ENCODE peak calls at places on chromosomes 7 and 10, in seven cellular contexts. D, B, P, I, U, M and L are unnamed samples. For H3K4me1, the result is how much of the 10 kb centered on the place peaks cover.

GRCh38 chr10:86651021-86651471 is 3.3 kb upstream of the OPN4 start:
- DNase-seq in I (no peak), B (no peak), U (peak), D (no peak), P (peak), M (peak), L (no peak)

GRCh38 chr7:43674559-43675436 is 54.5 kb downstream of the COA1 start:
- DNase-seq in M (no peak), D (peak), B (peak), U (no peak), P (no peak), I (no peak), L (no peak)

GRCh38 chr10:3782099-3782455 is 2.9 kb downstream of the KLF6 start:
- DNase-seq in D (no peak), I (peak), M (no peak), P (no peak), U (no peak), B (no peak), L (no peak)

GRCh38 chr10:72069751-72070501 is 18.4 kb downstream of the SPOCK2 start:
- DNase-seq in I (no peak), B (no peak), U (no peak), D (no peak), P (no peak), M (peak), L (peak)

GRCh38 chr10:78194539-78195402 is 161.1 kb downstream of the RPS24 start:
- DNase-seq in M (no peak), I (no peak), D (no peak), B (no peak), U (no peak), P (no peak), L (peak)

GRCh38 chr7:122528879-122529481 is 169.9 kb downstream of the RNF133 start:
- DNase-seq in U (no peak), P (no peak), B (peak), M (no peak), D (peak), I (no peak), L (peak)

GRCh38 chr7:66696774-66697191 is 43.8 kb upstream of the RABGEF1 start:
- DNase-seq in M (no peak), P (peak), B (no peak), D (no peak), U (no peak), I (no peak), L (peak)

GRCh38 chr10:68812420-68812819 is 14.9 kb upstream of the STOX1 start:
- DNase-seq in D (no peak), B (no peak), I (no peak), U (no peak), P (no peak), M (no peak), L (no peak)

GRCh38 chr7:132557489-132558044 is 18.7 kb downstream of the PLXNA4 start:
- DNase-seq in B (peak), I (no peak), D (peak), U (no peak), M (no peak), P (no peak), L (peak)

GRCh38 chr10:87036623-87037022 is 16.5 kb downstream of the FAM25A start:
- DNase-seq in D (no peak), I (no peak), B (no peak), P (no peak), U (no peak), M (no peak), L (no peak)

GRCh38 chr10:43865275-43866135 is 216.8 kb upstream of the ZNF32 start:
- DNase-seq in D (no peak), U (no peak), P (no peak), I (no peak), M (no peak), B (no peak), L (no peak)

GRCh38 chr7:127771707-127772106 is 119.7 kb downstream of the SND1 start:
- DNase-seq in I (no peak), M (no peak), P (no peak), U (no peak), B (no peak), D (no peak), L (no peak)

GRCh38 chr7:99848420-99849216 is 20.8 kb downstream of the CYP3A43 start:
- DNase-seq in P (no peak), B (no peak), D (no peak), U (no peak), M (no peak), I (no peak), L (no peak)

GRCh38 chr7:104442461-104442860 is 114.1 kb downstream of the LHFPL3 start:
- DNase-seq in B (no peak), U (no peak), P (no peak), I (no peak), M (no peak), D (no peak), L (no peak)

GRCh38 chr7:111486472-111487142 is 75.7 kb downstream of the IMMP2L start:
- DNase-seq in B (peak), D (peak), M (no peak), U (no peak), P (no peak), I (no peak), L (peak)

GRCh38 chr7:28748934-28749584 is 209.1 kb downstream of the TRIL start:
- DNase-seq in U (no peak), B (peak), D (peak), P (peak), M (peak), I (no peak), L (peak)

GRCh38 chr10:91887075-91887899 is 22.0 kb downstream of the FGFBP3 start:
- DNase-seq in B (peak), P (peak), M (peak), U (no peak), D (peak), I (no peak), L (peak)

GRCh38 chr10:110392121-110392859 is 87.6 kb upstream of the SMNDC1 start:
- DNase-seq in I (no peak), U (no peak), M (no peak), D (no peak), B (no peak), P (no peak), L (no peak)

GRCh38 chr10:62443866-62444265 is 69.7 kb downstream of the ZNF365 start:
- DNase-seq in I (no peak), P (no peak), M (no peak), U (no peak), B (no peak), D (no peak), L (no peak)

GRCh38 chr7:14385074-14385473 is 395.6 kb upstream of the ETV1 start:
- DNase-seq in I (no peak), P (no peak), M (no peak), B (no peak), U (no peak), D (no peak), L (no peak)

GRCh38 chr7:20607216-20607615 is 8.3 kb upstream of the ABCB5 start:
- DNase-seq in D (no peak), U (no peak), P (no peak), B (no peak), M (no peak), I (no peak), L (no peak)

GRCh38 chr10:11869743-11870460 is 46.7 kb downstream of the PROSER2 start:
- DNase-seq in M (peak), D (no peak), I (no peak), P (no peak), B (peak), U (no peak), L (no peak)

GRCh38 chr10:124559372-124560132 is 97.9 kb downstream of the LHPP start:
- DNase-seq in I (no peak), B (no peak), U (no peak), M (peak), P (no peak), D (no peak), L (no peak)

GRCh38 chr10:125039354-125039769 is 97.4 kb downstream of the ZRANB1 start:
- DNase-seq in M (no peak), P (no peak), I (no peak), D (no peak), B (peak), U (no peak), L (no peak)

GRCh38 chr10:92042541-92042940 is 119.0 kb downstream of the BTAF1 start:
- DNase-seq in P (no peak), M (no peak), I (no peak), D (no peak), U (no peak), B (no peak), L (no peak)

GRCh38 chr10:12543589-12543988 is 194.2 kb downstream of the CAMK1D start:
- DNase-seq in P (no peak), B (no peak), D (no peak), I (no peak), U (no peak), M (no peak), L (no peak)

GRCh38 chr10:12846718-12847117 is 154.8 kb downstream of the CCDC3 start:
- DNase-seq in D (no peak), M (no peak), U (no peak), P (peak), I (no peak), B (peak), L (no peak)

GRCh38 chr10:130044067-130045061 is 66.3 kb downstream of the C10orf143 start:
- DNase-seq in U (no peak), B (no peak), I (no peak), P (no peak), M (no peak), D (no peak), L (no peak)

GRCh38 chr7:137986252-137987010 is 15.5 kb downstream of the CREB3L2 start:
- DNase-seq in B (peak), D (peak), I (no peak), U (peak), P (peak), M (no peak), L (peak)

GRCh38 chr7:107277331-107277730 is 108.5 kb downstream of the HBP1 start:
- DNase-seq in I (no peak), U (no peak), P (no peak), D (no peak), M (no peak), B (no peak), L (peak)

GRCh38 chr7:76281006-76281705 is 21.3 kb upstream of the HSPB1 start:
- DNase-seq in D (no peak), U (no peak), P (no peak), I (no peak), B (no peak), M (no peak), L (no peak)

GRCh38 chr7:129376076-129376777 is 58.0 kb upstream of the STRIP2 start:
- DNase-seq in I (no peak), D (peak), U (peak), B (peak), P (peak), M (no peak), L (peak)

GRCh38 chr10:87059401-87059800 is 35.2 kb downstream of the GLUD1 start:
- DNase-seq in M (no peak), D (no peak), P (no peak), I (no peak), U (no peak), B (no peak), L (no peak)

GRCh38 chr10:77513783-77514331 is 123.8 kb downstream of the KCNMA1 start:
- DNase-seq in M (no peak), B (peak), U (peak), P (peak), I (no peak), D (peak), L (peak)

GRCh38 chr7:92750961-92751360 is 85.4 kb downstream of the CDK6 start:
- DNase-seq in I (no peak), D (no peak), B (peak), U (no peak), M (no peak), P (no peak), L (no peak)

GRCh38 chr10:49275896-49276295 is 23.1 kb upstream of the C10orf71 start:
- DNase-seq in B (no peak), P (no peak), I (no peak), M (no peak), U (no peak), D (no peak), L (no peak)

GRCh38 chr7:5774790-5775189 is 6.7 kb downstream of the RNF216 start:
- DNase-seq in D (no peak), U (no peak), M (no peak), P (no peak), I (no peak), B (no peak), L (no peak)

GRCh38 chr10:93437000-93437945 is 44.9 kb downstream of the MYOF start:
- DNase-seq in I (no peak), M (no peak), D (peak), U (peak), B (peak), P (peak), L (peak)
- H3K4me1 ChIP-seq in I (under half), M (under half), D (half or more), U (under half), B (half or more), P (half or more), L (under half)

DNA sequence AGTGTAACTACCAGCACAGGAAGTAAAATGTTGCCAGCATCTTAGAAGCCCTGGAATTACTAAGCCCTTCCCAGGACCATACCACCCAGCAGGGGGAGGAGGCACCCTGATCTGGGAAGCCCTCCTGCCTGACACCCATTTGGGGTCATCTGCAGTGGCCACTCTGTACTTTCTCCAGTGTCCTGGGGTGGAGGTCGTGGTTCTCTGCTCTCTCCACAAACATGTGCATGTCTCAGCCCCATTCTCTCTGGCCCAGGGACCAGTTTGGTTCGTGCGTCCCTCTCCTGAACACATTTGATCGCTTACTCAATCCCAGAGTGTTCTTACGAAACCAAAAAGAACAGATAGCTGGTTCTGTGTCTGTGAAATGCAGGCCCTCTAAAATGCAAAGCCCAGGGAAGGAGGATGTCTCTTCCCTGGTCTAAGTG is 9.4 kb upstream of the LRRC27 start:
- DNase-seq in M (no peak), P (no peak), B (no peak), U (no peak), I (no peak), D (no peak), L (no peak)
- H3K4me3 ChIP-seq in M (no peak), P (no peak), B (no peak), U (no peak), I (no peak), D (no peak), L (no peak)

GRCh38 chr10:96578022-96578421 is 8.8 kb downstream of the TM9SF3 start:
- DNase-seq in P (no peak), I (no peak), U (no peak), B (no peak), D (no peak), M (no peak), L (no peak)
- H3K4me1 ChIP-seq in P (under half), I (under half), U (half or more), B (under half), D (under half), M (half or more), L (under half)

GRCh38 chr10:60041489-60042133 is 135.3 kb upstream of the CCDC6 start:
- DNase-seq in B (no peak), U (no peak), P (no peak), D (no peak), M (no peak), I (no peak), L (no peak)
- H3K4me3 ChIP-seq in B (no peak), U (no peak), P (no peak), D (no peak), M (no peak), I (no peak), L (no peak)

GRCh38 chr7:2462731-2463130 is 13.5 kb downstream of the GRIFIN start:
- DNase-seq in U (no peak), B (no peak), M (no peak), P (no peak), D (no peak), I (no peak), L (no peak)

GRCh38 chr7:2461268-2462026 is 14.8 kb downstream of the GRIFIN start:
- DNase-seq in M (no peak), B (no peak), U (no peak), I (no peak), P (no peak), D (no peak), L (no peak)

GRCh38 chr7:2459674-2460073 is 16.5 kb downstream of the GRIFIN start:
- DNase-seq in I (no peak), U (no peak), P (no peak), M (no peak), B (no peak), D (no peak), L (no peak)

GRCh38 chr7:2460641-2461040 is 15.6 kb downstream of the GRIFIN start:
- DNase-seq in U (no peak), M (no peak), P (no peak), B (no peak), I (no peak), D (no peak), L (no peak)

GRCh38 chr7:2460188-2460587 is 16.0 kb downstream of the GRIFIN start:
- DNase-seq in B (no peak), I (no peak), U (no peak), M (no peak), D (no peak), P (no peak), L (no peak)
- H3K4me1 ChIP-seq in B (under half), I (under half), U (under half), M (under half), D (under half), P (under half), L (under half)

DNA sequence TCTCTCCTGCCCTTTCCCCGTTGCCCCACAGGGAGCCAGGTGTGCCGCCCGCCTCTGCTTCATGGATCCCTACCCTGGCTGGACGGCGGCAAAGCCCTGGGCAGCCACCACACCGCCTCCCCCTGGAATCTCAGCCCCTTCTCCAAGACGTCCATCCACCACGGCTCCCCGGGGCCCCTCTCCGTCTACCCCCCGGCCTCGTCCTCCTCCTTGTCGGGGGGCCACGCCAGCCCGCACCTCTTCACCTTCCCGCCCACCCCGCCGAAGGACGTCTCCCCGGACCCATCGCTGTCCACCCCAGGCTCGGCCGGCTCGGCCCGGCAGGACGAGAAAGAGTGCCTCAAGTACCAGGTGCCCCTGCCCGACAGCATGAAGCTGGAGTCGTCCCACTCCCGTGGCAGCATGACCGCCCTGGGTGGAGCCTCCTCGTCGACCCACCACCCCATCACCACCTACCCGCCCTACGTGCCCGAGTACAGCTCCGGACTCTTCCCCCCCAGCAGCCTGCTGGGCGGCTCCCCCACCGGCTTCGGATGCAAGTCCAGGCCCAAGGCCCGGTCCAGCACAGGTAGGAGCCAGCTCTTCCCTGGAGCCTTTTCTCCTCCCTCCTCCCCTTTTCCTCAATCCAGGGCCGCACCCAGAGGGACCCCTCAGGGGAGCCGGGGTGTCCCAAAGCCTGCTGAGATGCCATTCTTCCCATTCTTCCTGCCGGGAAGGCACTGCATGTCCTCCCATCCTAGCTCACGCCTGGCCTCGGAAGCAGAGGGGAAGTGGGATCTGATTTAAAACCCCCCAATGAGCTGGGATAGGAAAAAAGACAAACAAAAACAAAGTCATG is 4.0 kb downstream of the GATA3 start:
- DNase-seq in B (no peak), U (no peak), I (no peak), P (no peak), M (no peak), D (no peak), L (no peak)
- H3K4me3 ChIP-seq in B (no peak), U (no peak), I (peak), P (no peak), M (no peak), D (no peak), L (no peak)

GRCh38 chr10:104330168-104331117 is 7.8 kb downstream of the ITPRIP start:
- DNase-seq in I (no peak), M (peak), U (no peak), P (peak), D (peak), B (peak), L (no peak)
- H3K4me1 ChIP-seq in I (half or more), M (half or more), U (half or more), P (half or more), D (half or more), B (half or more), L (under half)

DNA sequence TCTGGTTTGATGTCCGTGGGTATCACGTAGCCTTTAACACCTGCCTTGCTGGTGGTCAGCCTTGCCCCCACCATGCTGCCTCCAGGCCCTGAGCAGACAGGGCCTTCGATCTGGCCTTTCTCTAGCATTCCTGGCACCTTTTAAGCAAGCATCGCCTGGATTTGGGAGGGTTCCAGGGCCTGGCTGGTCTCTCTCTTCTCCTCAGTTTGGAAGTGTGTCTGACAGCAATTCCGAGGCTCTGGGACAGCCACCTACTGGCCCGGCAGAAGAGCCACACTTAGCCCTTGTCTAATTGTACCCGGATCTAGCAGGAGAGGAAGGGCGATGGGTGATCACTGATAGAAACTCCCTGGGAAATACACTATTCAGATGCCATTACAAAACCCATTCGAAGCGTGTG is 441.3 kb upstream of the MKI67 start:
- DNase-seq in U (no peak), M (no peak), I (no peak), D (no peak), P (no peak), B (no peak), L (no peak)
- H3K4me3 ChIP-seq in U (no peak), M (no peak), I (no peak), D (no peak), P (no peak), B (no peak), L (no peak)

DNA sequence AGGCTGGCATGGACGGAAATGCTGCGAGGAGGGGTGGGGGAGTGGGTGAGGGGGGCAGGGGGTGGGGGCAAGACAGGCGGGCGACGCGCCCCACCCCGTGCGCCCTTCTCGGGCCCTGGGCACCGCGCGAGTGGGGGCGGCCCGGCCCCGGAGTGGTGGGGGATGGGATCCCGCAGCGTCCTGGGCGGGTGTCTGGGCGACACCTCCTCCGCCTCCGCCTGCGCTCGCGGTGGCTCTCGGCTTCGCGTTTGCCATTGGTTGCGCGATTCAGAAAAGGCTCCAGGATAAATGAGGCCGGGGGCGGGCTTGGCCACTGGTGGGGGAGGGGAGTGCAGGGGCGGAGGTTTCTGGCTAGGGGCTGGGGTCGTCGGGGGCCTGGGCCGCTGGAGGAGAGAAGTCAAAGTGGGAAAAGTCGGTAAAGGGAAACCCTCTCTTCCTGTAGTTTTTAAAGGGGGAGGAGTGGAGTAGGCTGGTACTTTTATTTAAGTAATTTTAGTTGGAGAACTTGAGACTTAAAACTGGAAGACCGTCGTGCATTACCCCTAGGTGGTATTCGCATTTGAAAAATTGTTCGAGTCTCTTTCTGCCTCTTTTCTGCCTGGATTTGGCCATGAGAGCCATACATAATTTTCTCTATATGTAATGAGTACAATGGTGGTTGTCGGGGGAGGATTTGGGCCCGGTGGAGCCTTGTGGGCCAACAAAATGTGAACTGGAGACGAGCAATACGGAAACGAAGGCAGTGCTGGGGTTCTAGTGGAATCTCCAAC is 984 bp upstream of the IGF2BP3 start:
- DNase-seq in D (peak), P (no peak), M (peak), U (no peak), B (peak), I (no peak), L (peak)
- H3K4me1 ChIP-seq in D (under half), P (under half), M (half or more), U (half or more), B (under half), I (half or more), L (under half)